ENCODE peak calls at places on chromosomes 16 and 17, in six cellular contexts. S, T, I, G, B and X are unnamed samples.

GRCh38 chr17:31581491-31581890 is 190.0 kb downstream of the RAB11FIP4 start:
- DNase-seq in S (no peak), G (no peak), I (peak), T (peak), B (no peak), X (no peak)

GRCh38 chr17:1347681-1348318 is 52.2 kb downstream of the YWHAE start:
- DNase-seq in I (no peak), S (no peak), T (peak), G (no peak), B (peak), X (no peak)

GRCh38 chr16:27718767-27719445 is 169.0 kb downstream of the KATNIP start:
- DNase-seq in S (peak), T (no peak), I (no peak), G (no peak), B (no peak), X (no peak)

GRCh38 chr16:83143788-83144187 is 517.0 kb downstream of the CDH13 start:
- DNase-seq in S (no peak), B (peak), I (no peak), T (peak), G (no peak), X (peak)

GRCh38 chr17:7413346-7413985 is 5.8 kb downstream of the NLGN2 start:
- DNase-seq in G (no peak), I (no peak), S (no peak), B (no peak), T (peak), X (no peak)

GRCh38 chr16:84370723-84371552 is 2.6 kb downstream of the ATP2C2 start:
- DNase-seq in B (no peak), S (no peak), G (no peak), T (no peak), I (no peak), X (no peak)

GRCh38 chr17:76544916-76545365 is 5.1 kb downstream of the PRCD start:
- DNase-seq in B (no peak), G (no peak), I (no peak), S (no peak), T (no peak), X (no peak)

GRCh38 chr17:47717845-47718621 is 15.0 kb upstream of the TBX21 start:
- DNase-seq in T (no peak), B (no peak), G (no peak), I (no peak), S (no peak), X (no peak)

GRCh38 chr17:35612924-35613521 is 25.9 kb downstream of the AP2B1 start:
- DNase-seq in T (peak), B (peak), I (no peak), S (peak), G (peak), X (peak)

GRCh38 chr17:47684025-47684424 is 9.9 kb upstream of the TBKBP1 start:
- DNase-seq in G (no peak), B (no peak), T (no peak), I (no peak), S (no peak), X (no peak)

GRCh38 chr17:51091635-51092034 is 29.0 kb downstream of the SPAG9 start:
- DNase-seq in B (no peak), I (no peak), G (no peak), S (no peak), T (no peak), X (no peak)

GRCh38 chr17:43360376-43360738 is 38.4 kb upstream of the ARL4D start:
- DNase-seq in B (no peak), S (no peak), G (no peak), I (no peak), T (peak), X (no peak)

GRCh38 chr17:48543854-48544355 is 1.0 kb downstream of the HOXB2 start:
- DNase-seq in I (no peak), S (no peak), B (peak), T (no peak), G (no peak), X (no peak)

GRCh38 chr17:56808503-56808902 is 25.2 kb downstream of the C17orf67 start:
- DNase-seq in B (no peak), G (no peak), T (no peak), S (no peak), I (no peak), X (no peak)

GRCh38 chr17:69567130-69567529 is 152.6 kb downstream of the MAP2K6 start:
- DNase-seq in G (no peak), B (peak), T (peak), S (no peak), I (no peak), X (peak)

GRCh38 chr16:85653226-85653917 is 35.4 kb downstream of the GINS2 start:
- DNase-seq in T (no peak), S (no peak), I (no peak), G (no peak), B (no peak), X (no peak)

GRCh38 chr16:15597822-15598647 is 44.9 kb downstream of the MARF1 start:
- DNase-seq in I (no peak), S (no peak), B (no peak), G (no peak), T (no peak), X (no peak)

GRCh38 chr16:85954927-85955539 is 56.1 kb downstream of the IRF8 start:
- DNase-seq in B (no peak), T (no peak), S (no peak), G (no peak), I (no peak), X (no peak)

GRCh38 chr17:19343256-19343630 is 19.3 kb downstream of the B9D1 start:
- DNase-seq in T (no peak), I (no peak), G (no peak), B (no peak), S (no peak), X (no peak)

GRCh38 chr16:53111078-53111776 is 56.4 kb downstream of the CHD9 start:
- DNase-seq in B (peak), G (no peak), S (no peak), I (no peak), T (peak), X (no peak)

GRCh38 chr16:10589106-10589505 is 8.7 kb upstream of the EMP2 start:
- DNase-seq in B (no peak), S (no peak), T (no peak), G (no peak), I (no peak), X (no peak)

GRCh38 chr17:82126479-82127314 is 28.7 kb upstream of the FASN start:
- DNase-seq in T (no peak), G (no peak), I (no peak), B (no peak), S (no peak), X (no peak)

GRCh38 chr16:85188822-85189672 is 76.8 kb upstream of the CIBAR2 start:
- DNase-seq in B (peak), T (no peak), S (no peak), I (no peak), G (no peak), X (no peak)

GRCh38 chr17:73731733-73732132 is 87.5 kb upstream of the SDK2 start:
- DNase-seq in B (no peak), T (no peak), G (no peak), S (no peak), I (no peak), X (no peak)

GRCh38 chr17:66468241-66469087 is 166.1 kb downstream of the PRKCA start:
- DNase-seq in S (no peak), G (no peak), I (no peak), B (peak), T (peak), X (peak)

GRCh38 chr16:86252596-86252995 is 257.7 kb upstream of the FOXF1 start:
- DNase-seq in B (peak), T (peak), S (peak), I (peak), G (peak), X (peak)

GRCh38 chr17:13728751-13729150 is 127.0 kb upstream of the HS3ST3A1 start:
- DNase-seq in G (no peak), I (no peak), B (no peak), S (no peak), T (peak), X (no peak)

GRCh38 chr17:46727572-46728348 is 90.7 kb downstream of the WNT3 start:
- DNase-seq in G (no peak), S (no peak), B (peak), I (no peak), T (peak), X (peak)

GRCh38 chr16:59905628-59906027 is 1171.5 kb upstream of the GOT2 start:
- DNase-seq in S (no peak), T (no peak), G (no peak), I (no peak), B (no peak), X (no peak)

GRCh38 chr17:40103742-40104095 is 3.3 kb upstream of the NR1D1 start:
- DNase-seq in S (no peak), I (no peak), B (no peak), G (no peak), T (no peak), X (no peak)

GRCh38 chr17:80071116-80071980 is 30.0 kb upstream of the GAA start:
- DNase-seq in B (no peak), I (no peak), G (no peak), T (peak), S (no peak), X (no peak)

GRCh38 chr17:78343433-78344201 is 16.3 kb downstream of the SOCS3 start:
- DNase-seq in T (no peak), S (no peak), G (no peak), B (no peak), I (peak), X (no peak)

GRCh38 chr16:48156790-48157209 is 1.0 kb upstream of the ABCC12 start:
- DNase-seq in B (peak), G (peak), S (peak), I (peak), T (peak), X (peak)

GRCh38 chr17:81924557-81925532 is 2.7 kb downstream of the MAFG start:
- DNase-seq in B (no peak), G (no peak), T (no peak), I (peak), S (no peak), X (peak)

GRCh38 chr17:42456223-42457106 is 2.2 kb upstream of the ATP6V0A1 start:
- DNase-seq in G (no peak), B (peak), S (no peak), T (peak), I (no peak), X (no peak)

GRCh38 chr17:77973953-77974352 is 15.4 kb downstream of the TNRC6C start:
- DNase-seq in G (no peak), I (no peak), B (no peak), S (no peak), T (no peak), X (no peak)

GRCh38 chr17:14361945-14362508 is 61.1 kb downstream of the HS3ST3B1 start:
- DNase-seq in I (no peak), G (no peak), S (no peak), B (no peak), T (no peak), X (no peak)

GRCh38 chr17:12806630-12807029 is 17.3 kb downstream of the ARHGAP44 start:
- DNase-seq in T (no peak), B (no peak), G (no peak), S (no peak), I (no peak), X (no peak)

GRCh38 chr16:80300456-80300855 is 240.3 kb upstream of the DYNLRB2 start:
- DNase-seq in B (peak), I (no peak), S (no peak), G (no peak), T (no peak), X (no peak)

GRCh38 chr16:84332975-84333684 is 35.2 kb upstream of the ATP2C2 start:
- DNase-seq in B (no peak), T (no peak), G (no peak), S (no peak), I (peak), X (peak)

GRCh38 chr17:44907696-44908470 is 7.4 kb downstream of the GFAP start:
- DNase-seq in S (no peak), T (no peak), I (no peak), G (no peak), B (no peak), X (no peak)
- H2BK15ac ChIP-seq in S (no peak), T (peak), I (no peak), G (no peak), B (peak), X (no peak)

DNA sequence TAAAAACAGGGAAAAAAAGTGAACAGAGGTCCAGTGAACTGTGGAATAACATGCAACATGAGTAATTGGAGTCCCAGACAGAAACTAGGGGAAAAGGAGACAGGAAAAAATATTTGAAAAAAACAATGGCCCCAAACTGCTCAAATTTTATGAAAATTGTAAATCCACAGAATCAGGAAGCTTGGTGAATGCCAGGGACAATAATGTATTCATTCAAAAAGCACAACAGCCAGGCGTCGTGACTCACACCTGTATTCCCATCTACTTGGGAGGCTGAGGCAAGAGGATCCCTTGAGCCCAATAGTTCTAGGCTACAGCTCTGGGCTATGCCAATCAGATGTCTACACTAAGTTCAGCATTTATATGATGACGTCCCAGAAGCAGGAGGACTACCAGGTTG is 23.7 kb downstream of the NCOR1 start:
- DNase-seq in T (no peak), G (no peak), S (no peak), B (no peak), I (no peak), X (no peak)
- H2BK15ac ChIP-seq in T (no peak), G (no peak), S (no peak), B (no peak), I (no peak), X (no peak)

GRCh38 chr17:5562661-5563360 is 21.5 kb downstream of the NLRP1 start:
- DNase-seq in G (no peak), B (no peak), T (no peak), I (no peak), S (no peak), X (no peak)

GRCh38 chr17:5560361-5560988 is 23.8 kb downstream of the NLRP1 start:
- DNase-seq in T (no peak), G (no peak), S (no peak), I (no peak), B (no peak), X (no peak)

GRCh38 chr17:5561736-5562135 is 22.6 kb downstream of the NLRP1 start:
- DNase-seq in I (peak), B (no peak), T (no peak), G (no peak), S (no peak), X (no peak)

GRCh38 chr17:5563451-5563850 is 20.9 kb downstream of the NLRP1 start:
- DNase-seq in S (no peak), I (no peak), G (no peak), T (peak), B (no peak), X (no peak)

GRCh38 chr17:5562172-5562571 is 22.1 kb downstream of the NLRP1 start:
- DNase-seq in S (no peak), T (no peak), G (no peak), I (no peak), B (no peak), X (no peak)
- H2BK15ac ChIP-seq in S (no peak), T (no peak), G (no peak), I (no peak), B (no peak), X (no peak)

GRCh38 chr17:3002538-3003301 is 60.7 kb downstream of the OR1D5 start:
- DNase-seq in G (no peak), B (no peak), I (no peak), T (no peak), S (no peak), X (no peak)
- H2BK15ac ChIP-seq in G (no peak), B (no peak), I (no peak), T (peak), S (no peak), X (no peak)